ENCODE peak calls at places on chromosomes 12 and 14, in six cellular contexts. S is activated naive CD4-positive, alpha-beta T cell treated with anti-CD3 and anti-CD28 coated beads for 36 hours; T is HFF-Myc; H is GM23248; M is ovary; X is effector CD4-positive, alpha-beta T cell. Z is an unnamed sample.

GRCh38 chr12:3607039-3607719 is 116.2 kb downstream of the PRMT8 start:
- DNase-seq in H (no peak), X (no peak), S (no peak), M (peak), T (no peak), Z (no peak)

GRCh38 chr12:68530965-68531364 is 79.7 kb upstream of the RAP1B start:
- DNase-seq in S (no peak), X (no peak), M (no peak), T (no peak), H (peak), Z (no peak)

GRCh38 chr14:90767899-90768298 is 48.3 kb downstream of the TTC7B start:
- DNase-seq in T (no peak), S (no peak), H (no peak), M (no peak), X (no peak), Z (no peak)

GRCh38 chr14:104801284-104802119 is 601 bp downstream of the ZBTB42 start:
- DNase-seq in X (no peak), S (no peak), M (no peak), H (no peak), T (no peak), Z (no peak)

GRCh38 chr14:35374273-35374681 is 30.3 kb downstream of the NFKBIA start:
- DNase-seq in M (peak), T (no peak), S (no peak), H (peak), X (no peak), Z (peak)

GRCh38 chr12:111557271-111558106 is 41.6 kb downstream of the ATXN2 start:
- DNase-seq in S (no peak), X (no peak), M (no peak), H (peak), T (no peak), Z (no peak)

GRCh38 chr12:83389237-83389996 is 702.7 kb downstream of the TMTC2 start:
- DNase-seq in H (no peak), X (no peak), M (no peak), T (no peak), S (peak), Z (peak)

GRCh38 chr14:38761033-38761432 is 342.0 kb downstream of the SEC23A start:
- DNase-seq in S (no peak), H (no peak), T (no peak), M (no peak), X (no peak), Z (no peak)

GRCh38 chr14:99181246-99181645 is 90.8 kb downstream of the BCL11B start:
- DNase-seq in S (peak), T (no peak), H (no peak), X (no peak), M (no peak), Z (no peak)

GRCh38 chr14:88904206-88904647 is 79.8 kb downstream of the TTC8 start:
- DNase-seq in H (no peak), T (no peak), M (no peak), S (no peak), X (no peak), Z (no peak)

GRCh38 chr12:126224032-126224431 is 1158.8 kb downstream of the AACS start:
- DNase-seq in H (no peak), T (no peak), X (no peak), S (no peak), M (no peak), Z (no peak)

GRCh38 chr12:46950116-46950515 is 124.3 kb upstream of the SLC38A4 start:
- DNase-seq in X (no peak), S (no peak), H (no peak), T (no peak), M (no peak), Z (no peak)

GRCh38 chr14:64649383-64649998 is 54.7 kb upstream of the PLEKHG3 start:
- DNase-seq in M (peak), X (no peak), T (no peak), H (peak), S (no peak), Z (no peak)

GRCh38 chr12:119620490-119620889 is 26.9 kb downstream of the TMEM233 start:
- DNase-seq in X (no peak), S (no peak), H (no peak), T (no peak), M (no peak), Z (no peak)

GRCh38 chr14:77347746-77348145 is 26.9 kb downstream of the GSTZ1 start:
- DNase-seq in X (no peak), S (no peak), T (no peak), M (no peak), H (no peak), Z (no peak)

GRCh38 chr12:1777798-1778197 is 42.6 kb upstream of the LRTM2 start:
- DNase-seq in H (peak), S (no peak), T (peak), M (no peak), X (no peak), Z (no peak)

GRCh38 chr14:58746261-58746660 is 108.5 kb downstream of the DACT1 start:
- DNase-seq in X (no peak), H (peak), S (no peak), M (no peak), T (no peak), Z (no peak)

GRCh38 chr14:68658029-68658509 is 134.8 kb downstream of the ZFP36L1 start:
- DNase-seq in H (no peak), S (no peak), X (no peak), M (peak), T (no peak), Z (no peak)

GRCh38 chr14:64026600-64026999 is 173.8 kb downstream of the SYNE2 start:
- DNase-seq in X (no peak), S (no peak), M (no peak), T (no peak), H (no peak), Z (no peak)

GRCh38 chr14:103547941-103548462 is 14.5 kb downstream of the BAG5 start:
- DNase-seq in M (no peak), T (no peak), X (no peak), S (no peak), H (no peak), Z (no peak)

GRCh38 chr14:105894978-105895881 is 368.8 kb downstream of the TMEM121 start:
- DNase-seq in M (no peak), X (no peak), S (no peak), T (no peak), H (no peak), Z (no peak)

GRCh38 chr12:76260390-76260748 is 87.8 kb downstream of the BBS10 start:
- DNase-seq in X (no peak), S (no peak), M (no peak), T (peak), H (peak), Z (no peak)

GRCh38 chr14:104821971-104822608 is 21.2 kb downstream of the ZBTB42 start:
- DNase-seq in T (no peak), S (no peak), H (no peak), M (no peak), X (no peak), Z (no peak)

GRCh38 chr14:103217538-103217937 is 94.3 kb downstream of the TNFAIP2 start:
- DNase-seq in T (no peak), S (no peak), M (no peak), H (no peak), X (no peak), Z (no peak)

GRCh38 chr12:101696477-101697196 is 803 bp upstream of the CHPT1 start:
- DNase-seq in S (peak), T (no peak), M (peak), H (peak), X (no peak), Z (no peak)

GRCh38 chr12:88960213-88960878 is 380.1 kb upstream of the KITLG start:
- DNase-seq in M (no peak), X (no peak), H (peak), T (no peak), S (no peak), Z (peak)

GRCh38 chr14:103348154-103348553 is 14.1 kb downstream of the EIF5 start:
- DNase-seq in M (no peak), X (no peak), H (peak), S (no peak), T (no peak), Z (no peak)

GRCh38 chr12:113174461-113175384 is 10.6 kb downstream of the DDX54 start:
- DNase-seq in X (peak), H (peak), T (no peak), S (peak), M (peak), Z (peak)

GRCh38 chr12:123231931-123232330 is 1.0 kb downstream of the MPHOSPH9 start:
- DNase-seq in T (no peak), M (no peak), H (no peak), S (no peak), X (no peak), Z (no peak)

GRCh38 chr12:79691299-79692248 is 810 bp upstream of the PAWR start:
- DNase-seq in T (peak), M (no peak), S (no peak), X (no peak), H (peak), Z (peak)

GRCh38 chr14:53908416-53908815 is 48.2 kb downstream of the BMP4 start:
- DNase-seq in X (no peak), S (no peak), T (no peak), H (no peak), M (no peak), Z (no peak)

GRCh38 chr12:94941440-94941862 is 62.0 kb downstream of the NDUFA12 start:
- DNase-seq in M (no peak), T (no peak), H (peak), X (no peak), S (peak), Z (peak)

GRCh38 chr12:85155791-85156190 is 119.6 kb downstream of the LRRIQ1 start:
- DNase-seq in T (no peak), M (no peak), S (no peak), H (peak), X (no peak), Z (peak)

GRCh38 chr12:69396041-69396440 is 36.5 kb downstream of the YEATS4 start:
- DNase-seq in X (no peak), T (no peak), H (peak), M (no peak), S (no peak), Z (no peak)

GRCh38 chr14:76844223-76844622 is 18.0 kb downstream of the LRRC74A start:
- DNase-seq in S (peak), M (no peak), H (peak), T (peak), X (peak), Z (peak)

GRCh38 chr14:89504602-89505320 is 87.7 kb upstream of the FOXN3 start:
- DNase-seq in S (peak), M (no peak), T (no peak), H (peak), X (no peak), Z (peak)

GRCh38 chr12:2960432-2960956 is 1.3 kb downstream of the TEAD4 start:
- DNase-seq in T (no peak), M (no peak), S (peak), H (peak), X (no peak), Z (no peak)

GRCh38 chr14:91406982-91407381 is 10.6 kb downstream of the CCDC88C start:
- DNase-seq in T (no peak), X (no peak), S (no peak), M (no peak), H (no peak), Z (no peak)

GRCh38 chr12:26128180-26128579 is 3.3 kb upstream of the BHLHE41 start:
- DNase-seq in X (no peak), S (no peak), T (no peak), M (no peak), H (peak), Z (no peak)

GRCh38 chr12:76533331-76533730 is 26.2 kb downstream of the OSBPL8 start:
- DNase-seq in S (no peak), M (no peak), X (no peak), H (no peak), T (no peak), Z (no peak)

Z was measured in pons.